ENCODE peak calls at places on chromosome 3, in four cellular contexts. W, I, F and R are unnamed samples.

GRCh38 chr3:49641921-49642707 is 32.0 kb upstream of the APEH start:
- DNase-seq in W (no peak), I (no peak), F (no peak), R (no peak)

GRCh38 chr3:183330881-183331280 is 77.8 kb downstream of the B3GNT5 start:
- DNase-seq in W (no peak), I (peak; percentile 82), F (no peak), R (no peak)

GRCh38 chr3:193554790-193555189 is at the start of gene ATP13A4:
- DNase-seq in W (no peak), I (no peak), F (no peak), R (no peak)

GRCh38 chr3:23576379-23576959 is 229.3 kb upstream of the UBE2E1 start:
- DNase-seq in W (no peak), I (no peak), F (no peak), R (no peak)

GRCh38 chr3:9064853-9065252 is 101.6 kb upstream of the RAD18 start:
- DNase-seq in W (no peak), I (no peak), F (no peak), R (no peak)

GRCh38 chr3:177451940-177452484 is 254.7 kb upstream of the TBL1XR1 start:
- DNase-seq in W (no peak), I (no peak), F (no peak), R (no peak)

GRCh38 chr3:188796122-188796631 is 375.6 kb upstream of the TPRG1 start:
- DNase-seq in W (no peak), I (no peak), F (no peak), R (no peak)

GRCh38 chr3:56917740-56918568 is 116.2 kb upstream of the ARHGEF3 start:
- DNase-seq in W (no peak), I (no peak), F (peak; percentile 84), R (peak; percentile 20)

GRCh38 chr3:111080357-111080937 is 8.8 kb downstream of the NECTIN3 start:
- DNase-seq in W (no peak), I (peak; percentile 3), F (no peak), R (no peak)

GRCh38 chr3:144221771-144222170 is 250.1 kb downstream of the DIPK2A start:
- DNase-seq in W (no peak), I (no peak), F (no peak), R (no peak)

GRCh38 chr3:63635186-63635585 is 17.3 kb upstream of the SNTN start:
- DNase-seq in W (no peak), I (no peak), F (no peak), R (no peak)

GRCh38 chr3:141870091-141870687 is 6.3 kb upstream of the ATP1B3 start:
- DNase-seq in W (no peak), I (no peak), F (no peak), R (no peak)

GRCh38 chr3:34198309-34198708 is 399.9 kb downstream of the PDCD6IP start:
- DNase-seq in W (no peak), I (no peak), F (no peak), R (no peak)

GRCh38 chr3:23241256-23241655 is 38.1 kb downstream of the UBE2E2 start:
- DNase-seq in W (no peak), I (no peak), F (no peak), R (no peak)

GRCh38 chr3:14885307-14885706 is 62.1 kb upstream of the NR2C2 start:
- DNase-seq in W (no peak), I (peak; percentile 14), F (no peak), R (no peak)

GRCh38 chr3:197103766-197104165 is 74.1 kb upstream of the MELTF start:
- DNase-seq in W (no peak), I (no peak), F (no peak), R (no peak)

GRCh38 chr3:2392981-2393380 is 294.3 kb downstream of the CNTN4 start:
- DNase-seq in W (no peak), I (no peak), F (no peak), R (no peak)

GRCh38 chr3:100558233-100558632 is 51.2 kb upstream of the ADGRG7 start:
- DNase-seq in W (no peak), I (peak; percentile 22), F (no peak), R (no peak)

GRCh38 chr3:31490502-31490901 is 42.2 kb upstream of the STT3B start:
- DNase-seq in W (no peak), I (no peak), F (no peak), R (no peak)

GRCh38 chr3:37504583-37505357 is 330.4 kb upstream of the LRRFIP2 start:
- DNase-seq in W (no peak), I (no peak), F (no peak), R (no peak)

GRCh38 chr3:66582721-66583141 is 81.9 kb upstream of the LRIG1 start:
- DNase-seq in W (peak; percentile 27), I (no peak), F (peak; percentile 48), R (peak; percentile 12)

GRCh38 chr3:25344609-25345008 is 83.5 kb upstream of the RARB start:
- DNase-seq in W (no peak), I (no peak), F (no peak), R (no peak)

GRCh38 chr3:27568393-27568792 is 84.2 kb upstream of the SLC4A7 start:
- DNase-seq in W (no peak), I (no peak), F (no peak), R (no peak)

GRCh38 chr3:65030847-65031463 is 343.2 kb upstream of the ADAMTS9 start:
- DNase-seq in W (no peak), I (peak; percentile 77), F (no peak), R (no peak)

GRCh38 chr3:10550705-10551104 is 45.3 kb upstream of the ATP2B2 start:
- DNase-seq in W (no peak), I (no peak), F (no peak), R (no peak)

GRCh38 chr3:141272906-141273662 is 41.5 kb downstream of the PXYLP1 start:
- DNase-seq in W (no peak), I (no peak), F (no peak), R (no peak)

GRCh38 chr3:50336452-50337174 is 4.0 kb downstream of the RASSF1 start:
- DNase-seq in W (no peak), I (no peak), F (no peak), R (no peak)

GRCh38 chr3:154421067-154421466 is 8.9 kb downstream of the GPR149 start:
- DNase-seq in W (peak; percentile 1), I (peak; percentile 18), F (no peak), R (no peak)

GRCh38 chr3:60135474-60135873 is 1085.6 kb upstream of the CFAP20DC start:
- DNase-seq in W (no peak), I (no peak), F (no peak), R (no peak)

GRCh38 chr3:50971487-50971924 is 296.8 kb downstream of the DOCK3 start:
- DNase-seq in W (peak; percentile 57), I (peak; percentile 50), F (no peak), R (peak; percentile 32)

GRCh38 chr3:178159691-178160090 is 376.5 kb upstream of the KCNMB2 start:
- DNase-seq in W (no peak), I (no peak), F (no peak), R (no peak)

GRCh38 chr3:163572856-163573255 is 1505.4 kb downstream of the SI start:
- DNase-seq in W (no peak), I (no peak), F (no peak), R (no peak)

GRCh38 chr3:122962149-122962548 is 65.4 kb downstream of the SEMA5B start:
- DNase-seq in W (no peak), I (no peak), F (no peak), R (no peak)

GRCh38 chr3:122959339-122959738 is 68.2 kb downstream of the SEMA5B start:
- DNase-seq in W (no peak), I (no peak), F (no peak), R (no peak)

GRCh38 chr3:122960652-122961051 is 66.9 kb downstream of the SEMA5B start:
- DNase-seq in W (no peak), I (no peak), F (no peak), R (no peak)

GRCh38 chr3:122958290-122958689 is 69.3 kb downstream of the SEMA5B start:
- DNase-seq in W (no peak), I (no peak), F (no peak), R (no peak)

DNA sequence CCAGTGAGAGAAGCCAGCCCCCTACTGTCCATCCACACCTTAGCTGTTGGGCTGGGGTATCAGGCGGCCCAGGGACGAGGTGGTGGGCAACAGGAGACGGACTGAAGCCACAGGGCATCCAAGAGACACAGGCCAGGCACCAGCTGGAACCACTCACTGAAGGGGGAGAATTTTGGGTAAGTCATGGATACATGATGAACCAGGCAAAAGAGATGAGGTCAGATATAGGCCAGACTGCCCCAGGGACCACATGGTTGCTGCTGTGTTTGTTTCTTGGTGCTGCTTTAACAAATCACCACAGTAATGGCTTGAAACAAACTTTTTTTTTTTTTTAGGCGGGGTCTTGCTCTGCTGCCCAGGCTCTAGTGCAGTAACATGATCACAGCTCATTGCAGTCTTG is 66.4 kb downstream of the SEMA5B start:
- DNase-seq in W (no peak), I (no peak), F (no peak), R (no peak)
- TF ChIP-seq SPI1 in W (no peak), I (no peak), F (no peak), R (no peak)

GRCh38 chr3:139425745-139426400 is 36.4 kb upstream of the COPB2 start:
- DNase-seq in W (no peak), I (no peak), F (no peak), R (no peak)
- TF ChIP-seq POLR2AphosphoS5 in W (no peak), I (no peak), F (no peak), R (no peak)

DNA sequence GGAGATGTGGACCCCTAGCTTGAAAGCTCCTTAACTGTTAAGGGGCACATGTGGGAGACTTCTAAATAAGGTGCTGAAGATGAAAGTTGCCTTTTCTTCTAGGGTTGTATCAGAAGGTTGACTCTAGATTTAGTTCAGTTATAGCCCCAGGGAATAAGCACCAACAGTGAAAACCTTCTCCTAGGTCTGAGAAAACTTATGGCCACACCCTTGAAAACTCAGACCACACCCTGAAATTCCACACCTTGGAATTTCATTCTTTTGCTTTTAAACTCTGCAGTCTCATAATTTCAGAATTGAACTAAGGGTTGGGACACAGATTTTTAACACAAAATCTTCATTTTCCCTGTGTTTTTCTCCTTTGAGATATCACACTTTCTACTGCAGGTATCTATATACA is 355.8 kb upstream of the IL12A start:
- DNase-seq in W (no peak), I (no peak), F (no peak), R (no peak)
- TF ChIP-seq SPI1 in W (no peak), I (no peak), F (no peak), R (no peak)

GRCh38 chr3:82568776-82569338 is 807.4 kb upstream of the GBE1 start:
- DNase-seq in W (no peak), I (no peak), F (no peak), R (no peak)
- TF ChIP-seq POLR2AphosphoS5 in W (no peak), I (no peak), F (no peak), R (no peak)

GRCh38 chr3:48607519-48607918 is 1.9 kb downstream of the UQCRC1 start:
- DNase-seq in W (no peak), I (no peak), F (no peak), R (no peak)
- TF ChIP-seq SPI1 in W (no peak), I (no peak), F (no peak), R (no peak)